ENCODE peak calls at places on chromosome X, in ten cellular contexts. V, B, R, E, I, P, Q, G, Z and H are unnamed samples.

GRCh38 chrX:53795583-53795982 is 109.1 kb upstream of the HUWE1 start:
- DNase-seq in V (no peak), B (no peak), R (no peak), E (peak), I (no peak), P (no peak), Q (no peak), G (no peak), Z (no peak), H (no peak)

GRCh38 chrX:1386338-1387127 is 5.4 kb downstream of the SLC25A6 start:
- DNase-seq in V (no peak), B (no peak), R (no peak), E (no peak), I (peak), P (no peak), Q (peak), G (peak), Z (no peak), H (no peak)

GRCh38 chrX:10121787-10122186 is 35.0 kb upstream of the CLCN4 start:
- DNase-seq in V (no peak), B (no peak), R (no peak), E (no peak), I (no peak), P (no peak), Q (no peak), G (peak), Z (no peak), H (no peak)

GRCh38 chrX:136048446-136048845 is 63.2 kb downstream of the SLC9A6 start:
- DNase-seq in V (no peak), B (no peak), R (no peak), E (no peak), I (no peak), P (no peak), Q (no peak), G (no peak), Z (no peak), H (no peak)

GRCh38 chrX:69066966-69067525 is 98.2 kb downstream of the PJA1 start:
- DNase-seq in V (no peak), B (no peak), R (peak), E (no peak), I (peak), P (no peak), Q (no peak), G (peak), Z (no peak), H (no peak)

GRCh38 chrX:120664081-120664480 is 34.2 kb upstream of the C1GALT1C1 start:
- DNase-seq in V (no peak), B (no peak), R (no peak), E (no peak), I (no peak), P (no peak), Q (no peak), G (no peak), Z (no peak), H (no peak)

GRCh38 chrX:66638591-66639500 is at the start of gene EDA2R:
- DNase-seq in V (no peak), B (peak), R (no peak), E (peak), I (no peak), P (no peak), Q (no peak), G (peak), Z (no peak), H (peak)

GRCh38 chrX:24479924-24480722 is 15.0 kb downstream of the PDK3 start:
- DNase-seq in V (no peak), B (peak), R (no peak), E (no peak), I (no peak), P (no peak), Q (peak), G (no peak), Z (peak), H (no peak)

GRCh38 chrX:130117166-130117565 is 6.9 kb upstream of the ELF4 start:
- DNase-seq in V (no peak), B (no peak), R (no peak), E (no peak), I (no peak), P (no peak), Q (no peak), G (peak), Z (no peak), H (no peak)

GRCh38 chrX:150934453-150934852 is 36.0 kb upstream of the CD99L2 start:
- DNase-seq in V (no peak), B (no peak), R (no peak), E (peak), I (no peak), P (no peak), Q (no peak), G (no peak), Z (no peak), H (no peak)

GRCh38 chrX:2513120-2513664 is 12.4 kb upstream of the DHRSX start:
- DNase-seq in V (no peak), B (no peak), R (no peak), E (no peak), I (no peak), P (no peak), Q (no peak), G (no peak), Z (no peak), H (no peak)

GRCh38 chrX:14083783-14084182 is 54.1 kb upstream of the GEMIN8 start:
- DNase-seq in V (no peak), B (no peak), R (no peak), E (no peak), I (no peak), P (no peak), Q (no peak), G (no peak), Z (no peak), H (no peak)

GRCh38 chrX:132821974-132822633 is 136.3 kb downstream of the HS6ST2 start:
- DNase-seq in V (no peak), B (no peak), R (no peak), E (no peak), I (no peak), P (no peak), Q (no peak), G (no peak), Z (no peak), H (no peak)

GRCh38 chrX:21126661-21127060 is 247.6 kb upstream of the CNKSR2 start:
- DNase-seq in V (no peak), B (no peak), R (no peak), E (no peak), I (no peak), P (no peak), Q (no peak), G (no peak), Z (no peak), H (no peak)

GRCh38 chrX:2348225-2348624 is 152.6 kb downstream of the DHRSX start:
- DNase-seq in V (no peak), B (no peak), R (no peak), E (peak), I (no peak), P (no peak), Q (no peak), G (no peak), Z (no peak), H (no peak)

GRCh38 chrX:124348152-124348551 is 1.8 kb downstream of the SH2D1A start:
- DNase-seq in V (no peak), B (no peak), R (no peak), E (no peak), I (no peak), P (no peak), Q (no peak), G (no peak), Z (no peak), H (no peak)

GRCh38 chrX:41922694-41923171 is 621 bp downstream of the CASK start:
- DNase-seq in V (peak), B (no peak), R (no peak), E (peak), I (peak), P (peak), Q (peak), G (peak), Z (peak), H (no peak)

GRCh38 chrX:74370482-74370881 is 50.8 kb upstream of the SLC16A2 start:
- DNase-seq in V (no peak), B (no peak), R (no peak), E (no peak), I (no peak), P (no peak), Q (no peak), G (no peak), Z (no peak), H (no peak)

GRCh38 chrX:150158554-150159332 is 204.4 kb upstream of the MAMLD1 start:
- DNase-seq in V (no peak), B (no peak), R (peak), E (no peak), I (no peak), P (no peak), Q (no peak), G (peak), Z (no peak), H (no peak)

GRCh38 chrX:132750312-132751042 is 208.0 kb downstream of the HS6ST2 start:
- DNase-seq in V (no peak), B (no peak), R (no peak), E (no peak), I (no peak), P (no peak), Q (no peak), G (no peak), Z (no peak), H (no peak)

GRCh38 chrX:40201486-40201885 is 103.7 kb upstream of the BCOR start:
- DNase-seq in V (no peak), B (no peak), R (no peak), E (peak), I (no peak), P (no peak), Q (no peak), G (peak), Z (no peak), H (no peak)

GRCh38 chrX:80513620-80514019 is 93.4 kb downstream of the TENT5D start:
- DNase-seq in V (no peak), B (no peak), R (no peak), E (peak), I (no peak), P (no peak), Q (no peak), G (no peak), Z (no peak), H (no peak)

GRCh38 chrX:66013195-66013816 is 26.6 kb downstream of the VSIG4 start:
- DNase-seq in V (no peak), B (no peak), R (no peak), E (no peak), I (no peak), P (no peak), Q (no peak), G (no peak), Z (no peak), H (no peak)